ENCODE peak calls at places on chromosomes 12 and 14, in four cellular contexts. Z is HepG2, L is A549, O is GM12878. J is an unnamed sample.

GRCh38 chr12:62886796-62887195 is 48.2 kb downstream of the PPM1H start:
- DNase-seq in O (no peak), Z (no peak), L (no peak), J (no peak)

GRCh38 chr14:101027291-101027690 is 123.8 kb upstream of the RTL1 start:
- DNase-seq in Z (no peak), O (no peak), L (no peak), J (no peak)

GRCh38 chr12:104712477-104712876 is 245.6 kb downstream of the SLC41A2 start:
- DNase-seq in L (no peak), Z (no peak), O (no peak), J (no peak)

GRCh38 chr12:110561471-110562201 is 21.5 kb downstream of the PPTC7 start:
- DNase-seq in O (no peak), L (no peak), Z (no peak), J (no peak)

GRCh38 chr12:86712425-86712843 is 456.2 kb upstream of the MGAT4C start:
- DNase-seq in Z (peak; percentile 41), O (no peak), L (peak; percentile 71), J (no peak)

GRCh38 chr12:51932218-51933076 is 19.1 kb upstream of the ACVR1B start:
- DNase-seq in L (no peak), O (no peak), Z (no peak), J (peak; percentile 69)

GRCh38 chr12:52634266-52635056 is 16.1 kb upstream of the KRT73 start:
- DNase-seq in Z (no peak), L (no peak), O (no peak), J (no peak)

GRCh38 chr12:24226745-24227350 is 277.4 kb upstream of the SOX5 start:
- DNase-seq in L (no peak), O (no peak), Z (peak; percentile 1), J (no peak)

GRCh38 chr14:69711065-69711464 is 55.9 kb upstream of the SRSF5 start:
- DNase-seq in L (no peak), Z (no peak), O (no peak), J (no peak)

GRCh38 chr14:57938533-57938932 is 72.6 kb upstream of the SLC35F4 start:
- DNase-seq in L (no peak), O (no peak), Z (no peak), J (no peak)

GRCh38 chr14:92696356-92696755 is 52.1 kb downstream of the LGMN start:
- DNase-seq in O (no peak), L (no peak), Z (no peak), J (no peak)

GRCh38 chr12:132248439-132249157 is 80.8 kb downstream of the GALNT9 start:
- DNase-seq in O (no peak), Z (no peak), L (no peak), J (no peak)

GRCh38 chr12:132251310-132251709 is 78.1 kb downstream of the GALNT9 start:
- DNase-seq in O (no peak), Z (no peak), L (no peak), J (no peak)

GRCh38 chr12:132251741-132252490 is 77.5 kb downstream of the GALNT9 start:
- DNase-seq in L (no peak), O (no peak), Z (no peak), J (no peak)

GRCh38 chr12:132249747-132250478 is 79.5 kb downstream of the GALNT9 start:
- DNase-seq in Z (no peak), L (no peak), O (no peak), J (no peak)

GRCh38 chr12:132250707-132251106 is 78.7 kb downstream of the GALNT9 start:
- DNase-seq in L (no peak), Z (no peak), O (no peak), J (no peak)
- TF ChIP-seq PBX3 in L (no peak), Z (no peak), O (no peak), J (no peak)

GRCh38 chr14:105066285-105067071 is 1.2 kb upstream of the GPR132 start:
- DNase-seq in L (no peak), O (no peak), Z (no peak), J (no peak)
- H3K4me2 ChIP-seq in L (no peak overlapping the region), O (peak overlapping the region; percentile 98), Z (no peak overlapping the region), J (no peak overlapping the region)

GRCh38 chr12:4588916-4589315 is 26.9 kb downstream of the DYRK4 start:
- DNase-seq in L (no peak), O (no peak), Z (no peak), J (no peak)
- TF ChIP-seq PBX3 in L (no peak), O (no peak), Z (no peak), J (no peak)

GRCh38 chr14:95363468-95363954 is 43.8 kb upstream of the CLMN start:
- DNase-seq in L (no peak), O (peak; percentile 12), Z (no peak), J (no peak)
- H3K4me2 ChIP-seq in L (no peak overlapping the region), O (no peak overlapping the region), Z (no peak overlapping the region), J (no peak overlapping the region)

DNA sequence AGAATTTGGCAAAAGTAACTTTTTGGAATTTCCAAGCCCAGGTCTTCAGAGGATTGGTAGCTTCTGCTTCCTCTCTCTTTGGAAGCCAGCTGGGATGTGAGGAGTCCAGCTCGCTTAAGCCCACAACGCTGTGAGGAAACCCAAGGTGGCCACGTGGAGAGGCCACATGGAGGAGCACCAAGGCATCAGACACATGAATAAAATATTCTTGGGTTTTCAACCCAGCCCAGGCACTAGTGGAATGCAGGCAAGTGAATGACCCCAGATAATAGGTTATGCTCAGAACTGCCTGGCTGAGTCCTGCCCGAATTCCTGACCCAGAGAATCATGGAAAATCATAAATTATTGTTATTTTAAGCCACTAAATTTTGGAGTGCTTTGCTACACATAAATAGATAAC is 119.7 kb upstream of the PARP11 start:
- DNase-seq in L (no peak), Z (no peak), O (no peak), J (no peak)
- TF ChIP-seq PBX3 in L (no peak), Z (no peak), O (no peak), J (no peak)

GRCh38 chr12:58757422-58757821 is 162.9 kb downstream of the LRIG3 start:
- DNase-seq in Z (no peak), L (no peak), O (no peak), J (no peak)
- H3K4me2 ChIP-seq in Z (no peak overlapping the region), L (no peak overlapping the region), O (no peak overlapping the region), J (peak overlapping the region; percentile 48)

DNA sequence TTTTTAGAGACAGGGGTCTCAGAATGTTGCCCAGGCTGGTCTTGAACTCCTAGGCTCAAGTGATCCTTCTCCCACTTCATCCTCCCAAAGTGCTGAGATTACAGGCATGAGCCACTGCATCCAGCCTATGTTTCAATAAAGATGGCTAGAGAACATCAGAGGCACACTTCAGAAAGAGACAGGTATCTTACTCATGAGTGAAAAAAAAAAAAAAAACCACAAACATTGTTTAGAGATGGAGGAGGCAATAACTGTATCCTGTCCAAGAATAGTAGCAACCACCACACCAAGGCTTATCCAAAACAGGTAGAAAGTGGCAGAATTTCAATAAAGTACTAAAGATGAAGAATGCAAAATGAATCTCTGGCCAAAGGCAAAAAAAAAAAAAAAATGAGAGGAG is 30.3 kb downstream of the EEA1 start:
- DNase-seq in O (no peak), L (no peak), Z (no peak), J (no peak)
- TF ChIP-seq PBX3 in O (no peak), L (no peak), Z (no peak), J (no peak)

GRCh38 chr12:4767181-4767580 is 47.0 kb downstream of the GALNT8 start:
- DNase-seq in L (no peak), Z (no peak), O (no peak), J (no peak)

GRCh38 chr12:4766445-4766844 is 46.2 kb downstream of the GALNT8 start:
- DNase-seq in O (no peak), Z (no peak), L (no peak), J (no peak)

GRCh38 chr12:4763549-4763948 is 43.3 kb downstream of the GALNT8 start:
- DNase-seq in Z (peak; percentile 32), L (peak; percentile 31), O (no peak), J (peak; percentile 38)

GRCh38 chr12:4762773-4763172 is 42.6 kb downstream of the GALNT8 start:
- DNase-seq in L (no peak), O (no peak), Z (no peak), J (no peak)
- H3K4me2 ChIP-seq in L (no peak overlapping the region), O (no peak overlapping the region), Z (no peak overlapping the region), J (no peak overlapping the region)

J was measured in SK-N-SH.